ENCODE peak calls at places on chromosomes 1 and 21, in six cellular contexts. F is AG10803, K is HFF-Myc, X is coronary artery, L is AG04449, A is HL-60. H is an unnamed sample.

GRCh38 chr1:27423701-27424100 is 31.3 kb downstream of the GPR3 start:
- DNase-seq in L (no peak), K (no peak), A (no peak), X (no peak), F (no peak), H (no peak)

GRCh38 chr1:155071701-155072100 is 6.9 kb upstream of the EFNA3 start:
- DNase-seq in X (no peak), K (no peak), A (no peak), F (no peak), L (no peak), H (no peak)

GRCh38 chr1:193066606-193067005 is 7.2 kb downstream of the RO60 start:
- DNase-seq in K (no peak), L (no peak), A (no peak), X (no peak), F (no peak), H (no peak)

GRCh38 chr1:30680429-30680828 is 43.0 kb downstream of the MATN1 start:
- DNase-seq in F (no peak), K (no peak), X (no peak), A (no peak), L (no peak), H (no peak)

GRCh38 chr1:230752407-230752806 is 5.2 kb downstream of the CAPN9 start:
- DNase-seq in K (no peak), A (no peak), X (no peak), F (no peak), L (no peak), H (no peak)

GRCh38 chr1:155322571-155322952 is 1.9 kb downstream of the RUSC1 start:
- DNase-seq in X (no peak), A (no peak), F (no peak), K (no peak), L (no peak), H (no peak)

GRCh38 chr1:213982515-213982813 is 5.3 kb upstream of the PROX1 start:
- DNase-seq in L (no peak), F (no peak), A (no peak), K (no peak), X (no peak), H (no peak)

GRCh38 chr1:240508950-240509349 is 103.0 kb downstream of the GREM2 start:
- DNase-seq in X (no peak), K (peak), F (peak), A (no peak), L (no peak), H (no peak)

GRCh38 chr1:218366322-218367052 is 21.4 kb downstream of the TGFB2 start:
- DNase-seq in A (no peak), L (no peak), K (no peak), X (no peak), F (no peak), H (no peak)

GRCh38 chr1:67726224-67726623 is 41.2 kb downstream of the GADD45A start:
- DNase-seq in L (no peak), F (peak), X (no peak), K (no peak), A (no peak), H (no peak)

GRCh38 chr21:30014883-30015282 is 75.1 kb upstream of the GRIK1 start:
- DNase-seq in X (no peak), K (no peak), F (no peak), L (no peak), A (no peak), H (no peak)

GRCh38 chr21:16117331-16117730 is 387.5 kb downstream of the USP25 start:
- DNase-seq in X (no peak), K (peak), F (peak), A (no peak), L (no peak), H (no peak)

GRCh38 chr1:27203946-27204345 is 30.5 kb upstream of the WDTC1 start:
- DNase-seq in F (peak), A (no peak), K (no peak), L (no peak), X (no peak), H (no peak)

GRCh38 chr1:47752048-47752451 is 245.1 kb downstream of the TRABD2B start:
- DNase-seq in X (peak), F (peak), L (no peak), A (no peak), K (no peak), H (no peak)

GRCh38 chr1:47637111-47637685 is 199.4 kb downstream of the FOXD2 start:
- DNase-seq in L (no peak), X (no peak), A (no peak), K (no peak), F (peak), H (no peak)

GRCh38 chr1:233710031-233710430 is 96.1 kb downstream of the KCNK1 start:
- DNase-seq in F (no peak), L (no peak), K (no peak), A (no peak), X (no peak), H (no peak)

GRCh38 chr1:85421179-85421578 is 43.8 kb downstream of the DDAH1 start:
- DNase-seq in K (no peak), X (no peak), A (no peak), L (no peak), F (peak), H (no peak)

GRCh38 chr1:62082456-62083363 is 111.9 kb upstream of the L1TD1 start:
- DNase-seq in X (no peak), F (peak), A (no peak), L (no peak), K (peak), H (no peak)

GRCh38 chr1:222028694-222029093 is 286.8 kb upstream of the DUSP10 start:
- DNase-seq in F (no peak), X (no peak), K (no peak), L (no peak), A (no peak), H (no peak)

GRCh38 chr1:2639203-2639602 is 6.4 kb upstream of the MMEL1 start:
- DNase-seq in K (no peak), L (no peak), F (no peak), A (no peak), X (peak), H (no peak)

GRCh38 chr1:32470991-32471694 is 6.3 kb downstream of the ZBTB8B start:
- DNase-seq in A (no peak), L (no peak), F (no peak), X (no peak), K (no peak), H (no peak)

GRCh38 chr1:77976433-77977076 is 2.3 kb downstream of the FUBP1 start:
- DNase-seq in F (no peak), X (peak), L (no peak), K (no peak), A (peak), H (no peak)

GRCh38 chr1:186790101-186790500 is 38.6 kb upstream of the PLA2G4A start:
- DNase-seq in F (no peak), L (peak), A (no peak), K (no peak), X (no peak), H (no peak)

DNA sequence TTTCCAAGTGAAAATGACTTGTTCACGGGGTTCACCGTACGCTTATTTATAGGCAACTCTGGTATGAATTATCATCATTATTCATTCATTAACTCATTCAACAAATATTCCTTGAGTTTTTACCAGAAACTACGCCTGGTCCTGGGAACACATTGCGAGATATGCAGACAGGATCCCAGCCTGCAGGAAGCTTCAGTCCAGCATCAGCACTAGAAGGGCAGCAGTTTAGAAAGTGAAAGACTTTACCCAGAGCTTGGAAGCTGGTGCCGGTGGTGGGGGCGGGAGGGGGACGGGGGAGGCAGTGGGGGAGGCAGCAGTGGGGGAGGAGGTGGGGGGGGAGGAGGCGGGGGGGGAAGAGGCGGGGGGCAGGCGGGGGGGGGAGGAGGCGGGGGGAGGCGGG is 55.9 kb downstream of the SETD4 start:
- DNase-seq in L (no peak), A (no peak), K (no peak), X (no peak), F (peak), H (no peak)
- H3K4me3 ChIP-seq in L (no peak), A (no peak), K (no peak), X (no peak), F (no peak), H (no peak)

GRCh38 chr1:52402860-52403240 is 1.4 kb downstream of the ORC1 start:
- DNase-seq in A (no peak), X (no peak), K (no peak), F (no peak), L (no peak), H (no peak)
- H3K4me3 ChIP-seq in A (peak), X (no peak), K (peak), F (peak), L (no peak), H (no peak)

GRCh38 chr1:169100883-169101214 is 5.6 kb upstream of the ATP1B1 start:
- DNase-seq in A (no peak), X (no peak), K (no peak), F (no peak), L (no peak), H (no peak)

GRCh38 chr1:169102567-169102966 is 3.9 kb upstream of the ATP1B1 start:
- DNase-seq in L (peak), K (peak), A (no peak), F (peak), X (no peak), H (peak)

GRCh38 chr1:169105087-169105433 is 1.4 kb upstream of the ATP1B1 start:
- DNase-seq in K (no peak), F (no peak), L (no peak), X (no peak), A (no peak), H (no peak)

GRCh38 chr1:169103443-169103842 is 3.0 kb upstream of the ATP1B1 start:
- DNase-seq in A (no peak), L (no peak), K (no peak), X (no peak), F (no peak), H (no peak)

GRCh38 chr1:169103002-169103401 is 3.5 kb upstream of the ATP1B1 start:
- DNase-seq in L (no peak), K (no peak), X (no peak), A (no peak), F (no peak), H (no peak)
- H3K4me3 ChIP-seq in L (no peak), K (no peak), X (no peak), A (no peak), F (no peak), H (no peak)

GRCh38 chr21:45078877-45079281 is 4.5 kb downstream of the ADARB1 start:
- DNase-seq in K (no peak), X (peak), A (peak), L (no peak), F (peak), H (peak)
- H3K4me3 ChIP-seq in K (no peak), X (no peak), A (no peak), L (no peak), F (no peak), H (no peak)

DNA sequence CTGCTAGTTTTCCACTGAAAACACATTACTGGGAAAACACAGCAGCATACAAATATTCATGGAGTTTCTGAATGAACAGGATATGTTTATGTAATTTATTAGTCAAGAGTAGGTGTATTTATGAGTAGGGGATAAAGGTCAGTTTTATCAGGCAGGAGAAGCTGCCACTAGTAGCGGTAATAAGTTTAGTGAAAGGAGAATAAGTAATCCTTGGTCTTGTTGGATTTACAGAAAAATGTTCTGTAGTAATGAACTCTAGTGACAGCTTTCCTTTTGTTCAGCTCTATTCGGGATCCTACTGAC is 1.2 kb downstream of the MAST2 start:
- DNase-seq in A (no peak), L (no peak), X (no peak), K (no peak), F (no peak), H (no peak)
- H3K4me3 ChIP-seq in A (peak), L (peak), X (peak), K (peak), F (peak), H (peak)

GRCh38 chr1:64745986-64746940 is 1.4 kb downstream of the RAVER2 start:
- DNase-seq in X (no peak), A (peak), F (no peak), K (no peak), L (no peak), H (no peak)
- H3K4me3 ChIP-seq in X (peak), A (peak), F (peak), K (peak), L (peak), H (peak)

DNA sequence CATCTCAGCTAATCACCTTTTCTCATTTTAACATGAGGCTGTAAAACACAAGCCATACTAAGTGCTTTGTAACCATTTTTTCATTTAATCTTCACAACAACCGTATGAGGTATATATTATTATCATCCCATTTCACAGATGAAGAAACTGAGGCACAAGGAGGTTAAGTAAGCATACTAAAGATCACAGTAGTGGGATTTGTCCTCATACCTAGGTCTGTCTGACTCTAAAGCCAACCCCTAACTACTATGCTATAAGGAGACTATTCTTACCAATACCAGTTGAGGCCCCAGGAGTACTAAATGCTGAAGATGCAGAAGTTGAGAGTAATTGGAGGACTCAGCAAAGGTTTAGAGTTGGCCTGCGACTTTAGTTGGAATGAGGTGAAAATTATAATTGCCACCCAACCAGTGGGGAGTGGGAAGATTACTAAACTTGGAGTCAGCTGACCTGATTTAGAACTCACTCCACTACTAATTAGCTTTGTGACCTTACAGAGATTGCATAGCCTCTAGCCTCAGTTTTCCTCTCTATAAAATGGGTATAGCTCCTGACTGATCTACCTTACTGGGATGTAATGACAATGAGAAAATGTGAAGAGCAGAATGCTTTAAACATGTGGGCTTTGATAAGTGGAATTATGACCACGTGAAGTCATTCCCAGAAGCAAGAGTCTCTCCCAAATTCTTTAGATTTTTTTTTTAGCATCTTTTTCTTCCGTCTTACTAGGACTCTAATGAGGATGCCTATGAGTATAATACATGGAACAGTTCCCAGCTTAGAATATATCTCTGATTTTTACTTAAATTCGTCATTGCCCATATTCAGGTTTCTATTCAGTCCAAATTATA is 85.8 kb upstream of the IPO9 start:
- DNase-seq in L (no peak), F (peak), X (no peak), A (no peak), K (no peak), H (no peak)
- H3K4me3 ChIP-seq in L (no peak), F (no peak), X (no peak), A (no peak), K (no peak), H (no peak)

GRCh38 chr1:59814180-59814900 is 409 bp upstream of the HOOK1 start:
- DNase-seq in L (no peak), K (no peak), X (no peak), A (no peak), F (no peak), H (no peak)

GRCh38 chr1:59815892-59816291 is 1.1 kb downstream of the HOOK1 start:
- DNase-seq in X (no peak), F (no peak), L (no peak), A (no peak), K (no peak), H (no peak)

GRCh38 chr1:59819566-59820438 is 5.1 kb downstream of the HOOK1 start:
- DNase-seq in L (no peak), X (no peak), A (no peak), K (no peak), F (no peak), H (no peak)

GRCh38 chr1:59814901-59815825 is at the start of gene HOOK1:
- DNase-seq in X (no peak), F (no peak), A (no peak), L (no peak), K (no peak), H (no peak)

DNA sequence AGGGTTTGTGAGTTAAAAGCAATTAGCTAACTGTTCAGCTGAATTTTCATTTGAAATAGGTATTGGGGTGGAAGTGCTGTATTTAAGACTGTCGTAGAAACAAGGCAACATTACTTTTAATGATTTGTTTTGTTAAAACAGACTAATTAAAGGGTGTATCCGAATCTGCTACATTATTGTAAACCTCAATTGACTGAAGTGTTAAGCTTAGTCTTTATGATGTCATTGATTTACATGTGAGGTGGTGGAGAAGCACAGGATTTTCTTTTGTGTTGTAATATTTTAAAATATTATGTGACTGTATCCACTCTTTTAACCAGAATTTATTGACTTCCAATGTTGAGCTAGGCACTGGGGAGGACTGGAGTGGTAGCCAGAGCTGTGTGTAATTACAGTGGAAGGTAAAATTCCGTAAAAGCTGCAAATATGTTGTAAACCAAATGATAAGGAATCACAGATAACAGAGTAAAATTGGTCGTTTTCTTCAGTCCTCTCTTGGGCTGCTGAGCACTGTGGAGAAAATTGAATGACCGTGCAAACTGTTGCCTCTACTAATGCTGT is 1.6 kb downstream of the HOOK1 start:
- DNase-seq in F (no peak), K (no peak), A (no peak), L (no peak), X (no peak), H (no peak)
- H3K4me3 ChIP-seq in F (no peak), K (no peak), A (no peak), L (no peak), X (no peak), H (no peak)

DNA sequence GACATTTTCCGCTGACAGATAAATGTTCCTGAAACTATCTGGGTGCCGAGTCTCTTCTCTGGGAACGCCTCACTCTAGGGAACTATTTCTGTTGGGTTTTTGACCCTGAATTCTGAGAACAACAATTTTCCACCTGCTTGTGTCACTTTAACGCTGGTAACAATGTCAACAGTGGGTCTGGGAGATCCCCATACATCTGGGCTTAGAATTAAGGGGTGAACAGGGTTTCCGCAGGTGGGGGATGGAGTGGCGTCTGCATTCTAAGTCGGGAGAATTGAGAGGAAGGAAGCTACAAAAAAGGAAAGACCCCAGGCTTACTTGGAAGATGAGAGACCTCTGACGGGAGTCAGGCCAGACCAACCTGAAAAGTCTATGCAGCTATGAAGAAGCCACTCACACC is 8.7 kb downstream of the CD247 start:
- DNase-seq in A (no peak), X (no peak), F (no peak), L (no peak), K (no peak), H (no peak)
- H3K4me3 ChIP-seq in A (no peak), X (no peak), F (no peak), L (no peak), K (no peak), H (no peak)